ENCODE peak calls at places on chromosomes 6 and 20, in four cellular contexts. One of them, this sample, is unnamed.

GRCh38 chr6:22147469-22147815 is 149.4 kb downstream of the PRL start:
- DNase-seq in AG10803: no peak
- DNase-seq in choroid plexus epithelial cell: peak; percentile 20
- DNase-seq in heart left ventricle: no peak
- DNase-seq in this sample: no peak

GRCh38 chr6:139126255-139126654 is 8.6 kb upstream of the HECA start:
- DNase-seq in AG10803: peak; percentile 95
- DNase-seq in heart left ventricle: no peak
- DNase-seq in choroid plexus epithelial cell: peak; percentile 88
- DNase-seq in this sample: peak; percentile 88

GRCh38 chr20:19735446-19735845 is 22.6 kb upstream of the RIN2 start:
- DNase-seq in heart left ventricle: peak; percentile 75
- DNase-seq in AG10803: peak; percentile 88
- DNase-seq in choroid plexus epithelial cell: peak; percentile 86
- DNase-seq in this sample: peak; percentile 94

GRCh38 chr6:152050451-152051195 is 243.1 kb downstream of the ESR1 start:
- DNase-seq in heart left ventricle: no peak
- DNase-seq in choroid plexus epithelial cell: no peak
- DNase-seq in AG10803: no peak
- DNase-seq in this sample: peak; percentile 55

GRCh38 chr6:50187212-50188055 is 137.7 kb upstream of the DEFB112 start:
- DNase-seq in choroid plexus epithelial cell: no peak
- DNase-seq in AG10803: no peak
- DNase-seq in heart left ventricle: no peak
- DNase-seq in this sample: no peak

GRCh38 chr6:100453701-100454521 is 10.8 kb downstream of the SIM1 start:
- DNase-seq in heart left ventricle: no peak
- DNase-seq in choroid plexus epithelial cell: no peak
- DNase-seq in AG10803: no peak
- DNase-seq in this sample: peak; percentile 96

GRCh38 chr6:70547313-70547712 is 19.4 kb upstream of the SDHAF4 start:
- DNase-seq in heart left ventricle: no peak
- DNase-seq in AG10803: peak; percentile 34
- DNase-seq in choroid plexus epithelial cell: peak; percentile 55
- DNase-seq in this sample: peak; percentile 33

GRCh38 chr20:33859157-33859695 is 48.1 kb downstream of the CHMP4B start:
- DNase-seq in heart left ventricle: no peak
- DNase-seq in AG10803: no peak
- DNase-seq in choroid plexus epithelial cell: peak; percentile 63
- DNase-seq in this sample: no peak

GRCh38 chr6:41162687-41163418 is at the start of gene TREM2:
- DNase-seq in heart left ventricle: no peak
- DNase-seq in AG10803: no peak
- DNase-seq in choroid plexus epithelial cell: no peak
- DNase-seq in this sample: no peak

GRCh38 chr6:43495409-43495941 is 14.7 kb downstream of the LRRC73 start:
- DNase-seq in heart left ventricle: no peak
- DNase-seq in choroid plexus epithelial cell: no peak
- DNase-seq in AG10803: no peak
- DNase-seq in this sample: no peak
- TF ChIP-seq CTCF in heart left ventricle: no peak
- TF ChIP-seq CTCF in choroid plexus epithelial cell: peak; percentile 33
- TF ChIP-seq CTCF in AG10803: peak; percentile 35
- TF ChIP-seq CTCF in this sample: no peak

GRCh38 chr20:32062776-32063170 is 10.7 kb downstream of the HCK start:
- DNase-seq in choroid plexus epithelial cell: no peak
- DNase-seq in heart left ventricle: peak; percentile 76
- DNase-seq in AG10803: no peak
- DNase-seq in this sample: no peak
- H3K4me3 ChIP-seq in choroid plexus epithelial cell: no peak overlapping the region
- H3K4me3 ChIP-seq in heart left ventricle: no peak overlapping the region
- H3K4me3 ChIP-seq in AG10803: no peak overlapping the region
- H3K4me3 ChIP-seq in this sample: no peak overlapping the region

GRCh38 chr20:48352628-48353027 is 475.2 kb downstream of the PREX1 start:
- DNase-seq in AG10803: no peak
- DNase-seq in choroid plexus epithelial cell: no peak
- DNase-seq in heart left ventricle: no peak
- DNase-seq in this sample: no peak
- TF ChIP-seq CTCF in AG10803: no peak
- TF ChIP-seq CTCF in choroid plexus epithelial cell: no peak
- TF ChIP-seq CTCF in heart left ventricle: no peak
- TF ChIP-seq CTCF in this sample: no peak

DNA sequence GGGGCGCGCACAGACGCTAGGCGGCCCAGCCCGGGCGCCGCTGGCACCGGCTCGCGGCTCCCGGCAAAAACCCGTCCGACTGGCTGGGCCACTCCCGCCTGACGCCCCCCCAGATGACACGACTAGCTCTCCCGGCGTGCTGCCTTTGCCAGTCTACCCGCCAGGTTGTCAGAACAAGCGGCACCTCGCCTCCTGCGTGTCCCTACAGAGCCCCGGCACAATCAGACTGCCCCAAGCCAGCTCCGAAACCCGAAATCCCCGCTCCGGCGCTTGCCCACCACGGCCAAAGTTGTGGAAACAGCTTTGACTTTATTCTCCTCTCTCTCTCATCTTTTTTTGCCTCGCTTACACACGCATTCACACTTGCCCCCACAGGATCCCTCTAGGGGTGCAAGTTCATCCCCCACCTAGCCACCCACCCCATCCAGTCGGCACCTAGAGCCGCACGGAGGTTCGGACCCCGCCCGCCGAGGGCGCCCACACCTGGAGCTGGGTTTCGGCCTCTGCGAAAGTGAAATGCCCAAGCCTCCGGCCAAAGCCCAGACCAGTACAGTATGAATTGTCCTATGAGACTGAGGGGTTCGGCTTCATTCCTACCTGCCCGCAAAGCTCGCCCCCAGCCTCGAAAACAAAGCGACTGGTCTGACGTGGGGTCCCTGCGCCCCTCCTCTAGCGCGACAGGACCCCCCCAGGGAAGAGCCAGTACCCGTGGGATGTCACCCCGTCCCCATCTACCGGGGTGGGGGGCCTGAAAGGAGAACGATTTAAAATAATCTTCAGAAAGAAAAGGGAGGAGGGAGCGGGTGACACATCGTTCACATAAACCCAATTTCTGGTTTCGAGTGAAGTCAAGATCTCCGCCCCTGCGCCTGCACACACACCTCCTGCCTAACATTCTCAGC is 1.7 kb downstream of the TFAP2A start:
- DNase-seq in heart left ventricle: no peak
- DNase-seq in choroid plexus epithelial cell: no peak
- DNase-seq in AG10803: no peak
- DNase-seq in this sample: peak; percentile 32
- H3K4me3 ChIP-seq in heart left ventricle: peak overlapping the region; percentile 61
- H3K4me3 ChIP-seq in choroid plexus epithelial cell: peak overlapping the region; percentile 64
- H3K4me3 ChIP-seq in AG10803: peak overlapping the region; percentile 68
- H3K4me3 ChIP-seq in this sample: peak overlapping the region; percentile 68

GRCh38 chr6:167676666-167677421 is 149.9 kb upstream of the AFDN start:
- DNase-seq in AG10803: no peak
- DNase-seq in choroid plexus epithelial cell: no peak
- DNase-seq in heart left ventricle: no peak
- DNase-seq in this sample: no peak

GRCh38 chr6:167676000-167676665 is 150.6 kb upstream of the AFDN start:
- DNase-seq in AG10803: no peak
- DNase-seq in choroid plexus epithelial cell: peak; percentile 51
- DNase-seq in heart left ventricle: no peak
- DNase-seq in this sample: no peak

GRCh38 chr6:167678102-167679101 is 148.3 kb upstream of the AFDN start:
- DNase-seq in choroid plexus epithelial cell: peak; percentile 19
- DNase-seq in AG10803: no peak
- DNase-seq in heart left ventricle: no peak
- DNase-seq in this sample: no peak

GRCh38 chr6:167679137-167679736 is 147.5 kb upstream of the AFDN start:
- DNase-seq in choroid plexus epithelial cell: no peak
- DNase-seq in heart left ventricle: no peak
- DNase-seq in AG10803: no peak
- DNase-seq in this sample: no peak

DNA sequence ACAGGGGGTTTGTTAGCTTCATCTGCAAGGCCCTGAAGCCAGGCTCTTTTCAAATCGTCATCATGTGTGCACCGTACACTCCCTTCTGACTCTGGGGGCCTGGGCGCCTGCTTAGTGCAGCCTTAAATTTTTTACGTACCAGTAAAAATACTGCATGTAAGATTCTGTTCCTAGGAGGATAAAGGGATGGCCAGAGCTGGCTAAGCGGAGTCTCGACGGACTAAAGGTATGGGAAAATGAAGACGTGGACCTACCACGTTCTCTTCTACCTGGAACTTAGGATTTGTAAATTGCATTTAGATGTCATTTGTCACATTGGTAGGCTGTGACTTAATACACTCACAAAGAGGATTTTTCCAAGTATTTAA is 149.3 kb upstream of the AFDN start:
- DNase-seq in AG10803: no peak
- DNase-seq in choroid plexus epithelial cell: no peak
- DNase-seq in heart left ventricle: no peak
- DNase-seq in this sample: no peak
- TF ChIP-seq CTCF in AG10803: no peak
- TF ChIP-seq CTCF in choroid plexus epithelial cell: no peak
- TF ChIP-seq CTCF in heart left ventricle: no peak
- TF ChIP-seq CTCF in this sample: no peak

GRCh38 chr20:23206061-23206460 is 119.9 kb upstream of the CD93 start:
- DNase-seq in heart left ventricle: no peak
- DNase-seq in AG10803: no peak
- DNase-seq in choroid plexus epithelial cell: no peak
- DNase-seq in this sample: no peak
- H3K4me3 ChIP-seq in heart left ventricle: no peak overlapping the region
- H3K4me3 ChIP-seq in AG10803: no peak overlapping the region
- H3K4me3 ChIP-seq in choroid plexus epithelial cell: no peak overlapping the region
- H3K4me3 ChIP-seq in this sample: no peak overlapping the region

This sample was measured in foreskin fibroblast.